ENCODE peak calls at places on chromosomes 12 and 14, in eight cellular contexts. One of them, this sample, is unnamed.

GRCh38 chr12:25698782-25699181 is 145.7 kb upstream of the LMNTD1 start:
- DNase-seq in activated effector memory CD4-positive, alpha-beta T cell treated with Interleukin-2 at 50 U/mL for 16 hours: no peak
- DNase-seq in BJ: no peak
- DNase-seq in colonic mucosa: no peak
- DNase-seq in T-cell: no peak
- DNase-seq in thoracic aorta: no peak
- DNase-seq in ACHN: no peak
- DNase-seq in NCI-H1694: no peak
- DNase-seq in this sample: no peak

GRCh38 chr14:69614592-69614991 is 3.2 kb downstream of the SUSD6 start:
- DNase-seq in thoracic aorta: no peak
- DNase-seq in BJ: no peak
- DNase-seq in ACHN: no peak
- DNase-seq in colonic mucosa: peak; percentile 44
- DNase-seq in T-cell: no peak
- DNase-seq in NCI-H1694: no peak
- DNase-seq in activated effector memory CD4-positive, alpha-beta T cell treated with Interleukin-2 at 50 U/mL for 16 hours: no peak
- DNase-seq in this sample: no peak

GRCh38 chr12:75939016-75939642 is 92.4 kb downstream of the PHLDA1 start:
- DNase-seq in NCI-H1694: no peak
- DNase-seq in colonic mucosa: no peak
- DNase-seq in BJ: no peak
- DNase-seq in T-cell: no peak
- DNase-seq in activated effector memory CD4-positive, alpha-beta T cell treated with Interleukin-2 at 50 U/mL for 16 hours: no peak
- DNase-seq in thoracic aorta: no peak
- DNase-seq in ACHN: no peak
- DNase-seq in this sample: no peak

GRCh38 chr12:121894633-121895032 is 6.0 kb downstream of the PSMD9 start:
- DNase-seq in ACHN: peak; percentile 72
- DNase-seq in NCI-H1694: peak; percentile 5
- DNase-seq in BJ: no peak
- DNase-seq in colonic mucosa: no peak
- DNase-seq in thoracic aorta: no peak
- DNase-seq in T-cell: no peak
- DNase-seq in activated effector memory CD4-positive, alpha-beta T cell treated with Interleukin-2 at 50 U/mL for 16 hours: no peak
- DNase-seq in this sample: no peak

GRCh38 chr12:33439587-33440011 is at the start of gene SYT10:
- DNase-seq in activated effector memory CD4-positive, alpha-beta T cell treated with Interleukin-2 at 50 U/mL for 16 hours: no peak
- DNase-seq in ACHN: no peak
- DNase-seq in NCI-H1694: no peak
- DNase-seq in colonic mucosa: no peak
- DNase-seq in BJ: no peak
- DNase-seq in thoracic aorta: no peak
- DNase-seq in T-cell: no peak
- DNase-seq in this sample: peak; percentile 30

GRCh38 chr14:100092832-100093231 is 27.6 kb downstream of the EVL start:
- DNase-seq in colonic mucosa: no peak
- DNase-seq in activated effector memory CD4-positive, alpha-beta T cell treated with Interleukin-2 at 50 U/mL for 16 hours: no peak
- DNase-seq in ACHN: no peak
- DNase-seq in BJ: no peak
- DNase-seq in thoracic aorta: no peak
- DNase-seq in T-cell: no peak
- DNase-seq in NCI-H1694: no peak
- DNase-seq in this sample: no peak

GRCh38 chr14:49975799-49976198 is 82.9 kb downstream of the ARF6 start:
- DNase-seq in activated effector memory CD4-positive, alpha-beta T cell treated with Interleukin-2 at 50 U/mL for 16 hours: no peak
- DNase-seq in ACHN: peak; percentile 35
- DNase-seq in T-cell: no peak
- DNase-seq in colonic mucosa: peak; percentile 76
- DNase-seq in BJ: no peak
- DNase-seq in thoracic aorta: no peak
- DNase-seq in NCI-H1694: no peak
- DNase-seq in this sample: peak; percentile 33

GRCh38 chr12:121364657-121365265 is 12.6 kb upstream of the ANAPC5 start:
- DNase-seq in BJ: no peak
- DNase-seq in T-cell: no peak
- DNase-seq in NCI-H1694: no peak
- DNase-seq in colonic mucosa: no peak
- DNase-seq in ACHN: no peak
- DNase-seq in thoracic aorta: no peak
- DNase-seq in activated effector memory CD4-positive, alpha-beta T cell treated with Interleukin-2 at 50 U/mL for 16 hours: no peak
- DNase-seq in this sample: no peak

GRCh38 chr14:68109132-68109531 is 289.6 kb downstream of the RAD51B start:
- DNase-seq in BJ: peak; percentile 53
- DNase-seq in T-cell: no peak
- DNase-seq in NCI-H1694: no peak
- DNase-seq in ACHN: no peak
- DNase-seq in thoracic aorta: no peak
- DNase-seq in activated effector memory CD4-positive, alpha-beta T cell treated with Interleukin-2 at 50 U/mL for 16 hours: no peak
- DNase-seq in colonic mucosa: no peak
- DNase-seq in this sample: no peak

This sample was measured in Calu3.